ENCODE peak calls at places on chromosome 9, in four cellular contexts. V, W, X and P are unnamed samples.

GRCh38 chr9:8784813-8785212 is 985.2 kb upstream of the DMAC1 start:
- DNase-seq in V (no peak), W (no peak), X (no peak), P (no peak)

GRCh38 chr9:85024374-85024773 is 354.8 kb downstream of the NTRK2 start:
- DNase-seq in V (no peak), W (no peak), X (no peak), P (no peak)

GRCh38 chr9:110472111-110472510 is 107.4 kb downstream of the SVEP1 start:
- DNase-seq in V (no peak), W (no peak), X (no peak), P (no peak)

GRCh38 chr9:16341176-16341575 is 529.3 kb downstream of the BNC2 start:
- DNase-seq in V (no peak), W (no peak), X (no peak), P (peak; percentile 29)

GRCh38 chr9:16266648-16267276 is 603.7 kb downstream of the BNC2 start:
- DNase-seq in V (no peak), W (no peak), X (no peak), P (peak; percentile 11)

GRCh38 chr9:87590996-87591395 is 93.3 kb downstream of the DAPK1 start:
- DNase-seq in V (no peak), W (no peak), X (no peak), P (no peak)

GRCh38 chr9:33782395-33783152 is 12.8 kb upstream of the PRSS3 start:
- DNase-seq in V (no peak), W (no peak), X (no peak), P (peak; percentile 66)

GRCh38 chr9:126860757-126861466 is 473 bp downstream of the ZBTB34 start:
- DNase-seq in V (peak; percentile 17), W (no peak), X (peak; percentile 54), P (no peak)

GRCh38 chr9:88645869-88646204 is 110.9 kb downstream of the NXNL2 start:
- DNase-seq in V (no peak), W (no peak), X (no peak), P (no peak)

GRCh38 chr9:36818965-36819870 is 214.8 kb downstream of the PAX5 start:
- DNase-seq in V (no peak), W (no peak), X (no peak), P (no peak)
- H3K4me3 ChIP-seq in V (peak overlapping the region; percentile 42), W (no peak overlapping the region), X (no peak overlapping the region), P (no peak overlapping the region)

DNA sequence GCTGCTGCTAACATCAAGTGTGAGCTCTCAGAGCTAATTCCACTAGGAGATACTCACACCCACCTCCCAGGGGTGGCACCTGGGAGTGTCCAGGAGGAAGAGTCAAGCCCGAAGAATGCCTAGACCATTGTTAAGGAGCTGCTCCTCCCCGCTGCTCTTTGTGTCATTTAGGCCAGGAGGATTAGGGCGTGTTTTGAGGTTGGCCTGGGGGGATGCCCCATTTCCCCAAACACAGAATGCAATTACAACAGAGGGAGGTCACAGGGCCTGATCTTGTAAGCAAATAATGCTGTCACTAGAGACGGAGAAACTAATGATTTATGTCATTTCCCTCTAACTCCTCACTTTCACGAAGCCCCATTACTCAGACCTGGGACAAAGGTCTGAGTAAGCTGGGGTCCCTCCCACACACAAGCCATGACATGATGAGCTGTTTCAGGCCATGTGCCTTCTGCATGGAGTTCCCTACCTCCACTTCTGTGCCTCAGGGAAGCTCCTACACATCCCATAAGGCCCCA is 312.5 kb downstream of the ACTL7B start:
- DNase-seq in V (no peak), W (no peak), X (no peak), P (no peak)
- TF ChIP-seq CTCF in V (no peak), W (no peak), X (no peak), P (no peak)

GRCh38 chr9:128771094-128771721 is 519 bp downstream of the ZER1 start:
- DNase-seq in V (no peak), W (no peak), X (peak; percentile 26), P (peak; percentile 26)
- H3K4me3 ChIP-seq in V (peak overlapping the region; percentile 97), W (peak overlapping the region; percentile 94), X (peak overlapping the region; percentile 83), P (peak overlapping the region; percentile 96)

GRCh38 chr9:98707158-98708102 is 1.3 kb downstream of the GABBR2 start:
- DNase-seq in V (peak; percentile 28), W (peak; percentile 3), X (peak; percentile 66), P (peak; percentile 89)
- TF ChIP-seq CTCF in V (peak; percentile 42), W (peak; percentile 54), X (peak; percentile 42), P (peak; percentile 69)

DNA sequence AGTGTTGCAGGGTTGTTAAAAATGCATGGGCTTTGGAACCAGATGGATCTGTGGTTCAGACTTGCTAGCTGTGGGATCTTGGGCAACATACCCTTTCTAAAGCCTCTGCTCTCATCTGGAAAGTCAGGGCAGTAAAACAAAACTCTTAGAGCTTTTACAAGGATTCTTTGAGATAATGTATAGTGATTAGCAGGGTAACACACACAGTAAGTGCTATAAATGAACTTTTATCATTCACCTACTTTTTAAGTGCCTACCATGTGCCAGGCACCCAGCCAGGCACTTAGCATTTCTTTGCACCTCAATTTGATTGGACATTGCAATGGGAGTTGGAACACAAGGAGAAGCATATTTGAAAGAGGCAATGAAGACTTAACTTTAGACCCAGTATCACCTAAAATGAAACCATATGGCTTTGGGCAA is 208.6 kb upstream of the PAPPA start:
- DNase-seq in V (peak; percentile 52), W (no peak), X (no peak), P (no peak)
- H3K4me3 ChIP-seq in V (no peak overlapping the region), W (no peak overlapping the region), X (no peak overlapping the region), P (no peak overlapping the region)

DNA sequence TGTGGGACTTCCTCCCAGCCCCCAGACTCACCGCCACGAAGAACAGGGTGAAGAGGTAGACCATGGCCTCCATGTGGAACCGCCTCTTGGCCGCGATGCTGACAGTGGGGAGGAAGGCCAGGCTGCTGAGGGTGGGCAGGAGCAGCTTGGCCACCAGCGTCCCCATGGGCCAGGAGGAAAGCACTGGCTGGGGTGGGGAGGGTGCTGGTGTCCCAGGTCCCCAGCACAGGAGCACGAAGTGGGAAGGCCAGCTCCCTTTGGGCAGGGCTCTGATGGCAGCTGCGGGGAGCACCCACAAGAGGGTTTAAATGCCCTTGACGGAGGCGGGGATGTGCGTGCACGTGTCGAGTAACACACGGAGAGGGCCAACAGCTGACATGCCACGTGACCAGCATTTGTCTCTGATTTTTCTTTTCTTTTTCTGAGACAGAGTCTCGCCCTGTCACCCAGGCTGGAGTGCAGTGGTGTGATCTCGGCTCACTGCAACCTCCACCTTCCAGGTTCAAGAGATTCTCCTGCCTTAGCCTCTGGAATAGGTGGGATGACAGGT is at the start of gene MYMK:
- DNase-seq in V (no peak), W (no peak), X (no peak), P (no peak)
- TF ChIP-seq CTCF in V (no peak), W (no peak), X (no peak), P (no peak)

GRCh38 chr9:122900791-122901190 is 4.4 kb downstream of the RC3H2 start:
- DNase-seq in V (no peak), W (no peak), X (no peak), P (peak; percentile 17)
- H3K4me3 ChIP-seq in V (no peak overlapping the region), W (no peak overlapping the region), X (no peak overlapping the region), P (peak overlapping the region; percentile 1)